ENCODE peak calls at places on chromosome 1, in six cellular contexts. One of them, this sample, is unnamed.

GRCh38 chr1:223700942-223701637 is 11.2 kb upstream of the CAPN2 start:
- DNase-seq in tibial nerve: no peak
- DNase-seq in H7: peak
- DNase-seq in cardiac fibroblast: peak
- DNase-seq in HFF-Myc: peak
- DNase-seq in kidney: peak
- DNase-seq in this sample: peak

GRCh38 chr1:204520834-204521709 is 4.9 kb downstream of the MDM4 start:
- DNase-seq in tibial nerve: no peak
- DNase-seq in kidney: no peak
- DNase-seq in cardiac fibroblast: peak
- DNase-seq in H7: no peak
- DNase-seq in HFF-Myc: no peak
- DNase-seq in this sample: no peak

GRCh38 chr1:33150522-33150921 is 31.3 kb downstream of the TRIM62 start:
- DNase-seq in H7: no peak
- DNase-seq in tibial nerve: no peak
- DNase-seq in cardiac fibroblast: no peak
- DNase-seq in HFF-Myc: no peak
- DNase-seq in kidney: no peak
- DNase-seq in this sample: peak

GRCh38 chr1:30905403-30905802 is 3.2 kb downstream of the SDC3 start:
- DNase-seq in HFF-Myc: no peak
- DNase-seq in tibial nerve: no peak
- DNase-seq in kidney: no peak
- DNase-seq in H7: peak
- DNase-seq in cardiac fibroblast: no peak
- DNase-seq in this sample: no peak

GRCh38 chr1:38213720-38214367 is 167.3 kb upstream of the POU3F1 start:
- DNase-seq in H7: peak
- DNase-seq in HFF-Myc: no peak
- DNase-seq in tibial nerve: no peak
- DNase-seq in cardiac fibroblast: no peak
- DNase-seq in kidney: no peak
- DNase-seq in this sample: no peak

GRCh38 chr1:218748071-218748470 is 402.9 kb downstream of the TGFB2 start:
- DNase-seq in H7: no peak
- DNase-seq in kidney: no peak
- DNase-seq in HFF-Myc: no peak
- DNase-seq in tibial nerve: no peak
- DNase-seq in cardiac fibroblast: peak
- DNase-seq in this sample: no peak

GRCh38 chr1:159581422-159581821 is 6.2 kb upstream of the APCS start:
- DNase-seq in tibial nerve: no peak
- DNase-seq in kidney: no peak
- DNase-seq in H7: no peak
- DNase-seq in cardiac fibroblast: peak
- DNase-seq in HFF-Myc: no peak
- DNase-seq in this sample: peak

GRCh38 chr1:185973645-185974044 is 239.5 kb downstream of the HMCN1 start:
- DNase-seq in kidney: no peak
- DNase-seq in tibial nerve: no peak
- DNase-seq in HFF-Myc: peak
- DNase-seq in H7: no peak
- DNase-seq in cardiac fibroblast: peak
- DNase-seq in this sample: peak

GRCh38 chr1:176949033-176949662 is 215.4 kb downstream of the ASTN1 start:
- DNase-seq in cardiac fibroblast: peak
- DNase-seq in H7: peak
- DNase-seq in HFF-Myc: peak
- DNase-seq in tibial nerve: no peak
- DNase-seq in kidney: no peak
- DNase-seq in this sample: no peak

GRCh38 chr1:210233495-210234253 is 1.1 kb downstream of the SERTAD4 start:
- DNase-seq in HFF-Myc: no peak
- DNase-seq in kidney: peak
- DNase-seq in cardiac fibroblast: peak
- DNase-seq in H7: peak
- DNase-seq in tibial nerve: no peak
- DNase-seq in this sample: peak

GRCh38 chr1:153485880-153486279 is 25.4 kb upstream of the S100A7 start:
- DNase-seq in kidney: no peak
- DNase-seq in HFF-Myc: no peak
- DNase-seq in H7: no peak
- DNase-seq in tibial nerve: no peak
- DNase-seq in cardiac fibroblast: no peak
- DNase-seq in this sample: no peak

GRCh38 chr1:198893763-198894444 is 255.1 kb downstream of the PTPRC start:
- DNase-seq in HFF-Myc: no peak
- DNase-seq in kidney: no peak
- DNase-seq in cardiac fibroblast: peak
- DNase-seq in tibial nerve: no peak
- DNase-seq in H7: no peak
- DNase-seq in this sample: peak

GRCh38 chr1:58596631-58597052 is 19.6 kb upstream of the TACSTD2 start:
- DNase-seq in cardiac fibroblast: no peak
- DNase-seq in tibial nerve: no peak
- DNase-seq in kidney: no peak
- DNase-seq in HFF-Myc: no peak
- DNase-seq in H7: no peak
- DNase-seq in this sample: peak

GRCh38 chr1:233700338-233700737 is 86.4 kb downstream of the KCNK1 start:
- DNase-seq in HFF-Myc: no peak
- DNase-seq in tibial nerve: no peak
- DNase-seq in cardiac fibroblast: no peak
- DNase-seq in H7: no peak
- DNase-seq in kidney: no peak
- DNase-seq in this sample: no peak

GRCh38 chr1:76433528-76433927 is 359.0 kb downstream of the ST6GALNAC3 start:
- DNase-seq in tibial nerve: no peak
- DNase-seq in H7: no peak
- DNase-seq in HFF-Myc: no peak
- DNase-seq in cardiac fibroblast: peak
- DNase-seq in kidney: no peak
- DNase-seq in this sample: peak

GRCh38 chr1:32303997-32304622 is 12.2 kb downstream of the HDAC1 start:
- DNase-seq in H7: no peak
- DNase-seq in kidney: no peak
- DNase-seq in HFF-Myc: no peak
- DNase-seq in cardiac fibroblast: peak
- DNase-seq in tibial nerve: no peak
- DNase-seq in this sample: peak

GRCh38 chr1:35573776-35574654 is 901 bp downstream of the TFAP2E start:
- DNase-seq in cardiac fibroblast: no peak
- DNase-seq in HFF-Myc: no peak
- DNase-seq in H7: peak
- DNase-seq in kidney: peak
- DNase-seq in tibial nerve: no peak
- DNase-seq in this sample: no peak
- H3K4me3 ChIP-seq in cardiac fibroblast: peak
- H3K4me3 ChIP-seq in HFF-Myc: peak
- H3K4me3 ChIP-seq in H7: peak
- H3K4me3 ChIP-seq in kidney: peak
- H3K4me3 ChIP-seq in tibial nerve: no peak
- H3K4me3 ChIP-seq in this sample: peak

GRCh38 chr1:51487628-51488027 is 31.4 kb downstream of the EPS15 start:
- DNase-seq in cardiac fibroblast: no peak
- DNase-seq in kidney: no peak
- DNase-seq in tibial nerve: no peak
- DNase-seq in HFF-Myc: no peak
- DNase-seq in H7: no peak
- DNase-seq in this sample: no peak

GRCh38 chr1:51489472-51489871 is 29.6 kb downstream of the EPS15 start:
- DNase-seq in cardiac fibroblast: no peak
- DNase-seq in HFF-Myc: no peak
- DNase-seq in tibial nerve: no peak
- DNase-seq in kidney: no peak
- DNase-seq in H7: no peak
- DNase-seq in this sample: no peak

GRCh38 chr1:51488372-51489050 is 30.6 kb downstream of the EPS15 start:
- DNase-seq in tibial nerve: no peak
- DNase-seq in cardiac fibroblast: peak
- DNase-seq in HFF-Myc: no peak
- DNase-seq in kidney: no peak
- DNase-seq in H7: no peak
- DNase-seq in this sample: peak

GRCh38 chr1:51494138-51494830 is 24.8 kb downstream of the EPS15 start:
- DNase-seq in H7: no peak
- DNase-seq in tibial nerve: no peak
- DNase-seq in HFF-Myc: no peak
- DNase-seq in kidney: no peak
- DNase-seq in cardiac fibroblast: no peak
- DNase-seq in this sample: no peak

DNA sequence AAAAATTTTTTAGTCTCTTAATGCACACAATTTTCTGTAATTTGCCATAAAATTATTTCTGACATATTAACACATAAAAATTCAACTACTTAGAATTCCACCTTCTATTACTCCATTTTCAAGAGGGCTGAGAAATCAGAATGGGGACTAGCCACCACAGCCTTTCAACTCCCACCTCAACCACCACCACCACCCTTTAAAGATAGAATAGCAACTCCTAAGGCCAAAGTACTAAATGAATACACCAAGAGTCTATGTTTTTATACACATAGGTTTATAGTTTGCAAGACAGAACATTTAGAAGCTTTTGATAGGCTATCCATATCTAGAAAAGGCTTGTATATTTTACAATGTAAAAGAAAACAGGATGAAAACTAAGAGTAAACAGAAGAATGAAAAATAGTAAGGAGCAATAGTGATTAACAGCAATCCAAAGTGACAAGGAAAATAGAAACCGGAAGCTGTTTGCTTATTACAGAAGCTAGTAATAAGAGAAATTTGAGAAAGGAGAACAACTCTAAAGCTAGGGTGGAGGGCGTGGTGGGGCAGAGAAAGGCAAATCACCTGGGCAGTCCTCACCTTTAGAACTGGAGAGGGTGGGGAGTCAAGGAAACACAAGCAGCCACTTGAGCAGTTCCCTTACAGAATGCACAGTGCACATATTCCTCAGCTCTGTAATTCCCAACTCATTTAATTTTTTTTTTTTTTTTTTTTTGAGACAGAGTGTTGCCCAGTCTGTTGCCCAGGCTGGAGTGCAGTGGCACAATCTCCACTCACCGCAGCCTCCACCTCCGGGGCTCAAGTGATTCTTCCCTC is 27.7 kb downstream of the EPS15 start:
- DNase-seq in tibial nerve: no peak
- DNase-seq in HFF-Myc: no peak
- DNase-seq in H7: no peak
- DNase-seq in kidney: no peak
- DNase-seq in cardiac fibroblast: no peak
- DNase-seq in this sample: no peak
- H3K4me3 ChIP-seq in tibial nerve: no peak
- H3K4me3 ChIP-seq in HFF-Myc: no peak
- H3K4me3 ChIP-seq in H7: no peak
- H3K4me3 ChIP-seq in kidney: no peak
- H3K4me3 ChIP-seq in cardiac fibroblast: no peak
- H3K4me3 ChIP-seq in this sample: no peak

GRCh38 chr1:26239936-26240335 is 5.9 kb downstream of the CEP85 start:
- DNase-seq in H7: no peak
- DNase-seq in kidney: no peak
- DNase-seq in HFF-Myc: no peak
- DNase-seq in tibial nerve: no peak
- DNase-seq in cardiac fibroblast: peak
- DNase-seq in this sample: peak

GRCh38 chr1:26234644-26235384 is 814 bp downstream of the CEP85 start:
- DNase-seq in cardiac fibroblast: peak
- DNase-seq in HFF-Myc: no peak
- DNase-seq in tibial nerve: no peak
- DNase-seq in kidney: no peak
- DNase-seq in H7: peak
- DNase-seq in this sample: peak

GRCh38 chr1:26233903-26234643 is at the start of gene CEP85:
- DNase-seq in H7: peak
- DNase-seq in kidney: peak
- DNase-seq in tibial nerve: peak
- DNase-seq in cardiac fibroblast: peak
- DNase-seq in HFF-Myc: peak
- DNase-seq in this sample: peak

DNA sequence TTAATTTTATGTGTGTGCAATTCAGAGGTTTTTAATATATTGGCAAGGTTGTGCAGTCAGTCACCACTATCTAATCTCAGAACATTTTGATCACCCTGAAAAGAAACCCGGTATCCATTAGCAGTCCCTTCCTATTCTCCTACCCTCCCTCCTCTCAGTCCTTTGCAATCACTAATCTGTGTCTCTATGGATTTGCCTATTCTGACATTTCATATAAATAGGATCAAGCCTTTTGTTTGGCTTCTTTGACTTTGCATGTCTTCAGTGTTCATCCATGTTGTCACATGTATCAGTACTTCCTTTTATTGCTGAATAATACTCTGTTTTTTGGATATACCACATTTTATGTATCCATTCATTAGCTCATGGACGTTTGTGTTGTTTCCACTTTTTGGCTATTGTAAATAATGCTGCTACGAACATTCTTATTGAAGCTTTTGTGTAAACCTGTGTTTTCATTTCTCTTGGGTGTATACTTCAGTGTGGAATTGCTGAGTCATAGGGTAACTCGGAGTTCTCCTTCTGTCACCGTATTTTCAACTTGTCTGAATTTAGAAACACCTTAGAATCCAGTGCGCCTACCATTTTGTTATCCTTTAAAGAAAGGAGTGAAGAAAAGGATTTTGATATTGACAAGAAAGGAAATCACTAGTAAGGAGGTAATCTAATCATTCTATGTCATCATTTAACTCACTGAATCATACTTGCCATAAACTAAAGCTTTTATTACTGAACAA is 3.4 kb downstream of the CEP85 start:
- DNase-seq in kidney: no peak
- DNase-seq in tibial nerve: no peak
- DNase-seq in H7: no peak
- DNase-seq in cardiac fibroblast: peak
- DNase-seq in HFF-Myc: no peak
- DNase-seq in this sample: peak
- H3K4me3 ChIP-seq in kidney: no peak
- H3K4me3 ChIP-seq in tibial nerve: no peak
- H3K4me3 ChIP-seq in H7: no peak
- H3K4me3 ChIP-seq in cardiac fibroblast: no peak
- H3K4me3 ChIP-seq in HFF-Myc: no peak
- H3K4me3 ChIP-seq in this sample: no peak

DNA sequence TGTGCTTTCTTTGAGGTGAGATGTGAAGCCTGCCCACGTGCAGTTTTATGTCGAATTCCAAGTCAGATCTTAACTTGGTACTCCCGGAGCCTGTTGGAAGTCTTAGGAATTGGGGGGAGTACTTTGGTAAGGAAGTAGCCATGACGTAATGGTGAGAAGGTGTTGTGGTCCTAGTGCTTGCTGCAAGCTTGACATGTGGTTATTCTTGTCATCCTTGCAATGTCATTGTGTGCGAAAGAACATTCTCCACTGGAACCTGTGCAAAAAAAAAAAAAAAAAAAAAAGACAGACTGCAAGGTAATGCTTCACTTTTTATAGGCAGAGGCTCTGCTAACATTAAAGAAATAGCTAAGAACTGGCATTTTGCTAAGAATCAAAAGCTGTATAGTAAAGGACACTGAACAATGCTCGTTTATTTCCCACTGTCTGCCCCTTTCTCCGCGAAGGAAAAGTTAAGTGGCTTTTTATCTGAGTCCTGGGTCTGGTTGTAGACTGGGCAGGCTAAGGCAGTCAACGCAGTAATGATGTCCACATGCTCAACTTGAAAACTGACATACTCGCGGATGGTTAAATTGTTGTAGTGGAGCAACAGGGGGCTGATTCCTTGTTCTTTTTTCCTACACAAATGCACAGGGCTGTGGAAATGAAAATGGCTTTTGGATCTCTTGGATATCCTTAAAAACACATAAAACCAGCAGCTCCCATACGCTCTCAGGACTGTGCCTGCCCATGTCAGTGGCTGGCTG is 2.1 kb downstream of the KAZN start:
- DNase-seq in tibial nerve: no peak
- DNase-seq in HFF-Myc: no peak
- DNase-seq in cardiac fibroblast: no peak
- DNase-seq in H7: no peak
- DNase-seq in kidney: no peak
- DNase-seq in this sample: no peak
- H3K4me3 ChIP-seq in tibial nerve: no peak
- H3K4me3 ChIP-seq in HFF-Myc: no peak
- H3K4me3 ChIP-seq in cardiac fibroblast: no peak
- H3K4me3 ChIP-seq in H7: peak
- H3K4me3 ChIP-seq in kidney: peak
- H3K4me3 ChIP-seq in this sample: peak